ENCODE peak calls at places on chromosomes 1 and 21, in six cellular contexts. F, E, M, A, L and K are unnamed samples.

GRCh38 chr1:61270761-61271411 is 188.5 kb downstream of the NFIA start:
- DNase-seq in A (no peak), L (peak; percentile 46), F (no peak), E (peak; percentile 69), M (no peak), K (no peak)

GRCh38 chr1:15543589-15544568 is 17.2 kb downstream of the DNAJC16 start:
- DNase-seq in F (no peak), A (no peak), E (peak; percentile 72), L (no peak), M (no peak), K (no peak)

GRCh38 chr1:191993549-191993948 is 164.7 kb upstream of the RGS18 start:
- DNase-seq in L (peak; percentile 2), A (no peak), F (no peak), M (no peak), E (no peak), K (no peak)

GRCh38 chr1:53075206-53075605 is 13.2 kb downstream of the PODN start:
- DNase-seq in L (no peak), E (no peak), M (no peak), A (no peak), F (no peak), K (no peak)

GRCh38 chr21:44866780-44867179 is 6.7 kb downstream of the PTTG1IP start:
- DNase-seq in M (no peak), E (no peak), A (no peak), L (peak; percentile 45), F (no peak), K (no peak)

GRCh38 chr1:29821605-29822004 is 585.3 kb downstream of the PTPRU start:
- DNase-seq in A (no peak), E (no peak), F (no peak), M (no peak), L (no peak), K (no peak)

GRCh38 chr1:230159580-230159979 is 92.5 kb downstream of the GALNT2 start:
- DNase-seq in M (no peak), A (no peak), F (no peak), E (no peak), L (peak; percentile 21), K (no peak)

GRCh38 chr1:168470821-168471473 is 72.8 kb downstream of the XCL2 start:
- DNase-seq in A (no peak), E (peak; percentile 22), L (peak; percentile 56), M (no peak), F (no peak), K (no peak)

GRCh38 chr1:70220517-70221240 is 501 bp upstream of the SRSF11 start:
- DNase-seq in A (no peak), L (no peak), M (no peak), F (no peak), E (no peak), K (no peak)

GRCh38 chr21:15552914-15553491 is 176.8 kb upstream of the USP25 start:
- DNase-seq in E (no peak), M (no peak), A (no peak), L (peak; percentile 35), F (no peak), K (no peak)

GRCh38 chr1:187624812-187625542 is 796.2 kb downstream of the PLA2G4A start:
- DNase-seq in E (no peak), F (peak; percentile 21), M (no peak), L (no peak), A (no peak), K (no peak)

GRCh38 chr1:29500041-29500440 is 263.7 kb downstream of the PTPRU start:
- DNase-seq in M (no peak), F (no peak), E (no peak), L (no peak), A (no peak), K (no peak)

GRCh38 chr1:231528175-231529029 is at the start of gene TSNAX:
- DNase-seq in A (peak; percentile 84), M (peak; percentile 76), E (peak; percentile 98), F (peak; percentile 80), L (peak; percentile 88), K (peak; percentile 75)

GRCh38 chr1:29575826-29576225 is 339.5 kb downstream of the PTPRU start:
- DNase-seq in M (no peak), A (no peak), F (no peak), E (no peak), L (no peak), K (no peak)

GRCh38 chr1:37808369-37809319 is 636 bp upstream of the YRDC start:
- DNase-seq in E (peak; percentile 95), A (no peak), L (no peak), F (no peak), M (peak; percentile 69), K (no peak)
- TF ChIP-seq POLR2A in E (no peak), A (no peak), L (no peak), F (no peak), M (no peak), K (no peak)

GRCh38 chr21:26916799-26917198 is 50.1 kb downstream of the ADAMTS5 start:
- DNase-seq in L (no peak), A (no peak), E (no peak), M (no peak), F (no peak), K (no peak)

GRCh38 chr21:26923986-26924385 is 42.9 kb downstream of the ADAMTS5 start:
- DNase-seq in F (no peak), A (no peak), M (no peak), L (no peak), E (no peak), K (no peak)

GRCh38 chr21:26918318-26919065 is 48.4 kb downstream of the ADAMTS5 start:
- DNase-seq in M (no peak), E (no peak), F (no peak), A (no peak), L (no peak), K (no peak)

GRCh38 chr21:26925122-26925521 is 41.8 kb downstream of the ADAMTS5 start:
- DNase-seq in E (no peak), F (no peak), A (no peak), M (no peak), L (no peak), K (no peak)

GRCh38 chr21:26920055-26920454 is 46.8 kb downstream of the ADAMTS5 start:
- DNase-seq in A (no peak), F (no peak), E (no peak), M (no peak), L (no peak), K (no peak)
- TF ChIP-seq TAF1 in A (no peak), F (no peak), E (no peak), M (no peak), L (no peak), K (no peak)

DNA sequence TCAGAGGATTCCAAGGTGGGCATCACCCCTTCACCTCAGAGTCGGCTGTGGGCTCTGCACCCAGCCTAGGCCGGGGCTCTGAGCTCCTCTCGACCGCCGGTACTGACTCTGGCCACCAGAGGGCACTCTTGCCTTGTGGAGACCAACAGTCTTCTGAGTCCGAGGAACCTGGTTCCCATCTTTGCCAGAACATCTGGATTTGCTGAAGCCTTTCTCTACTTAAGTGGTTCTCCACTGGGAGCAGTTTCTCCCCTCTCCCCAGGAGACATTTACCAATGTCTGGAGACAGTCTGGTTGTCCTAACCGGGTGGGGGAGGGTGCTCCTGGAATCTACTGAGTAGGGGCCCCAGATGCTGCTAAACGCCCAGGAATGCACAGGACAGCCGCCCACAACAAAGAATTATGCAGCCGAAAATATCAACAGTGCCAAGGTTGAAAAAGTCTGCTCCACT is 9.4 kb downstream of the ETV3L start:
- DNase-seq in E (peak; percentile 87), M (peak; percentile 72), F (peak; percentile 75), A (no peak), L (peak; percentile 64), K (peak; percentile 73)
- TF ChIP-seq POLR2A in E (no peak), M (no peak), F (no peak), A (no peak), L (no peak), K (no peak)

DNA sequence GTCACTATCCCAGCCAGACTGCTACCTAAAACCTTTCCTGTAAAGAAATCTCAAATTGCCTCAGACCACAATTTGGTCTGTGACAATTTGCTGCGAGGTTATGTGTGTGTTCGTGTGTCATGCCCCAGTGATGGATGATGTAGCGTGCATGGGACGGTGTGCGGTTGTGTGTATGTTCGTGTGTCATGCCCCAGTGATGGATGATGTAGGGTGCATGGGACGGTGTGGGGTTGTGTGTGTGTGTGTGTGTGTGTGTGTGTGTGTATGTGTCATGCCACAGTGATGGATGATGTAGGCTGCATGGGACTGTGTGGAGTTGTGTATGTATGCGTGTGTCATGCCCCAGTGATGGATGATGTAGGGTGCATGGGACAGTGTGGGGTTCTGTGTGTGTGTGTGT is 9.4 kb downstream of the SELP start:
- DNase-seq in A (no peak), L (no peak), E (no peak), M (no peak), F (no peak), K (no peak)
- TF ChIP-seq TAF1 in A (no peak), L (no peak), E (no peak), M (no peak), F (no peak), K (no peak)

DNA sequence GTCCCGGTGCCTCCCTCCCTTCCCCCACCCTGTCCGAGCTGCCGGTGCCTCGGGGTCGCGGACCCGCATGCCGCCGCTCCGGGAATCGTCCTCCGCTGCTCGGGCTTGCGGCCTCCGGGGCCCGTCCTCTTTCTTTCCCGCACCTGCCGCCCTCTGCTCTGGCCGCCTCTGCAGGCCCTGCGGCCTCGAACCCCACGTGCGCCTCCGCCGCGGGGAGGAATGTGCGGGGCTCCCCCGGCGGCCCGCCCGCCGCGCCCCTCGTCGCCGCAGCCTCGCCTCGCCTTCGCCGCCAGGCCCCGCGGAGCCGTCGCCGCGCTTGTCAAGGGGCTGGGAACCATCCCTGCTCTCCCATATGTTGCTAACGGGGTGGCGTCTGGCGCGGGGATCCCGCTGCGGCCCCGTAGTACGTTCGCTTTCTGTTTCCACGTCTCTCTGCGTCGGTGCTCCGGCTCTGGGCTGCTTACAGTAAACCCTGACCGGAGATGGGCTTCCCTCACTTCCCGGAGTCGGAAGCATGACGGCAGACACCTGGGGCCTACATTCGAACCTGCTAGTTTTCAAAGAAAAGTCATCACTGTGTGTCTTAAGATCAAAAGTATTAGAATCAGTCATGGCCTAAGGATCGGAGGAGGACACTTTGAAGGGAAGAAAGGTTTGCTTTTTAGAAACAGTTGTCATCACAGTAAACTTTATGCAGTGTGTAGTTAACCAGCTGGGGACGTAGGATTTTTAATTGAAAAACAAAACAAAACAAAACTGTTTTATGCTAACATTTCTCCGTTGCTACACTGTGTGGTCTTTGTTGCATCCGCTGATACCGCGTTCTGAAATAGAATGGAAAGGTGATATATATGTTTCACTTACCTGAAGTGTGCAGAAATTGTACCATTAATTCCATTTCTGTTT is 68.9 kb downstream of the SLC35A3 start:
- DNase-seq in A (no peak), E (peak; percentile 73), M (peak; percentile 40), F (no peak), L (peak; percentile 35), K (peak; percentile 28)
- TF ChIP-seq POLR2A in A (no peak), E (no peak), M (no peak), F (no peak), L (peak; percentile 31), K (peak; percentile 35)

DNA sequence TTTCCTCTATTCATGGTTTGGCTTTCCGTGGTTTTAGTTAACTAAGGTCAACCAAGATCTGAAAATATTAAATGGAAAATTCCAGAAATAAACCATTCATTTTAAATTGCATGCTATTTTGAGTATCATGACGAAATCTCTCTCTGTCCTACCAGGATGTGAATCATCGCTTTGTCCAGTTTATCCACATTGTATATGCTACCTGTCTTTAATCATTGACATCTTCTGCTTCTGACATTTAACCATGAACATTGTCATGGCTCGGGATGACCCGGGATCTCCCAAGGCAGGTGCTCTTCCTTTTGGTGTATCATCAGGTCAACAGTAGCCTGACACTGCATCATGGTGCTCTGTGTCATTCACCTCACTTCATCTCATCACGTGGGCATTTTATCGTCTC is 125.5 kb upstream of the HNRNPU start:
- DNase-seq in E (no peak), A (no peak), L (no peak), M (no peak), F (no peak), K (no peak)
- TF ChIP-seq TAF1 in E (no peak), A (no peak), L (no peak), M (no peak), F (no peak), K (no peak)